ENCODE peak calls at places on chromosomes 6 and 20, in ten cellular contexts. F, T, P, D, N, Z, G, U, Q and Y are unnamed samples.
A peak's percentile ranks its signal among the peaks of the same experiment; 100 is the strongest.

GRCh38 chr20:19958243-19958642 is 58.9 kb upstream of the NAA20 start:
- DNase-seq in N (no peak), U (no peak), G (no peak), Q (peak; percentile 88), D (no peak), P (no peak), Z (no peak), F (no peak), T (no peak), Y (no peak)

GRCh38 chr20:59393142-59393541 is 92.7 kb downstream of the EDN3 start:
- DNase-seq in Q (no peak), D (no peak), F (no peak), P (no peak), T (no peak), Z (no peak), U (no peak), N (no peak), G (no peak), Y (no peak)

GRCh38 chr6:129978148-129978916 is 40.0 kb upstream of the L3MBTL3 start:
- DNase-seq in F (no peak), Q (no peak), T (no peak), G (no peak), N (no peak), D (no peak), Z (no peak), P (no peak), U (no peak), Y (no peak)

GRCh38 chr20:41361757-41362747 is 4.6 kb downstream of the EMILIN3 start:
- DNase-seq in Q (no peak), T (no peak), G (no peak), P (no peak), U (peak; percentile 85), N (no peak), Z (peak; percentile 87), D (no peak), F (no peak), Y (no peak)

GRCh38 chr6:47414517-47415167 is 62.9 kb upstream of the CD2AP start:
- DNase-seq in T (no peak), P (no peak), D (peak; percentile 61), Z (no peak), F (peak; percentile 52), G (peak; percentile 37), N (no peak), U (no peak), Q (peak; percentile 50), Y (peak; percentile 1)

GRCh38 chr20:41316602-41317535 is 662 bp downstream of the ZHX3 start:
- DNase-seq in U (peak; percentile 94), Q (peak; percentile 62), T (no peak), P (peak; percentile 61), D (peak; percentile 86), N (peak; percentile 77), F (no peak), Z (peak; percentile 94), G (peak; percentile 65), Y (peak; percentile 70)

GRCh38 chr20:40506567-40506966 is 182.5 kb downstream of the MAFB start:
- DNase-seq in D (peak; percentile 99), U (no peak), P (no peak), N (peak; percentile 97), Q (peak; percentile 99), T (no peak), F (no peak), G (peak; percentile 82), Z (peak; percentile 100), Y (no peak)

GRCh38 chr6:9083108-9083507 is 647.8 kb upstream of the SLC35B3 start:
- DNase-seq in U (no peak), F (no peak), T (no peak), G (no peak), D (no peak), Z (no peak), Q (no peak), N (no peak), P (no peak), Y (no peak)

DNA sequence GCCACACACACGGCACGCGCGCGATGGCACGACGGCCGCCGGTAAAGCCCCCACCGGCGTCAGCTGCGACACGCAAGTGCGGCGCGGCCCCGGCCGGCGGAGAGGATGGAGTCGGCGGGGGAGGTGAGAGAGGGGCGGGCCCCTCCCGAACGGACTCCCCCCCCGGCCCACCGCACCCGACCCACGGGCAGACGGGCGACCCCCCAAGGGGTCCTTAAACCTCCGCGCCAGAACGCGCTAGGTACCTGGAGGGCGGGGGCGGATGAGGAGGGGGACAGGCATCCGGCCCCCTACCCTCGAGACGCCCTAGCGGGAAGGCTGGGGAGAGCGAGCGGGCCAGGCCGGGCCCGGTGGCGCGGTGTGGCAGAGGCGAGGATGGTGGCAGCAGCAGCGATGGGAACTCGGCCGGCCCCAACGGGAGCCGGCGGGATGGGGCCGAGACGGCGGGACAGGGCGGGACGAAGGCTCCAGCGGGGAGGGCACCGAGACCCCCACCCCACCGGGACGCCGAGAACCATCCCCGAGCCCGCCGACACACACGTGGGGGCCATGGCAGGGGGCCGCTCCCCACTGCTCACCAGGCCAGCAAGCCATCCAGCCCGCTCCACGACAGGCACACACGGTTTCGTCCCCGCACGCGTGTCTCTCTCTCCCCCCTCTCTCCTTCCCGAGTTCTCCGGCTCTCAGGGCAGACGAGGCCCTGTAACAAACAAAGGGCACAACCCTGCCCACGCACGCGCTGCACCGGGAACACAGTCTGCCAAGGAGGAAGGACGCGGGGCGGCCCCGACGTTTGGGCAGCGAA is 1515.4 kb upstream of the DEFB115 start:
- DNase-seq in T (no peak), G (no peak), N (no peak), U (peak; percentile 25), D (no peak), F (no peak), Q (no peak), P (no peak), Z (peak; percentile 78), Y (no peak)
- H3K9me3 ChIP-seq in T (no peaks in the 10 kb centered on the region), G (peaks cover 21% of the 10 kb centered on the region), N (no peaks in the 10 kb centered on the region), U (peaks cover 3% of the 10 kb centered on the region), D (no peaks in the 10 kb centered on the region), F (no peaks in the 10 kb centered on the region), Q (peaks cover 40% of the 10 kb centered on the region), P (no peaks in the 10 kb centered on the region), Z (peaks cover 22% of the 10 kb centered on the region), Y (no peaks in the 10 kb centered on the region)

GRCh38 chr6:107491059-107491609 is 1.2 kb downstream of the SOBP start:
- DNase-seq in Q (peak; percentile 9), N (peak; percentile 78), D (peak; percentile 56), F (no peak), T (no peak), Z (no peak), U (peak; percentile 78), G (no peak), P (no peak), Y (no peak)

GRCh38 chr6:107489636-107490567 is at the start of gene SOBP:
- DNase-seq in T (no peak), G (peak; percentile 63), D (peak; percentile 53), Q (peak; percentile 15), Z (no peak), P (peak; percentile 11), F (peak; percentile 37), N (peak; percentile 66), U (peak; percentile 96), Y (peak; percentile 68)

GRCh38 chr6:107491791-107492674 is 2.1 kb downstream of the SOBP start:
- DNase-seq in Z (no peak), N (peak; percentile 67), T (no peak), U (no peak), Q (peak; percentile 70), P (no peak), D (peak; percentile 78), F (no peak), G (no peak), Y (no peak)

GRCh38 chr6:107488875-107489635 is 862 bp upstream of the SOBP start:
- DNase-seq in D (peak; percentile 37), U (peak; percentile 82), G (peak; percentile 38), Z (no peak), T (no peak), P (no peak), F (peak; percentile 9), N (peak; percentile 65), Q (peak; percentile 17), Y (no peak)

DNA sequence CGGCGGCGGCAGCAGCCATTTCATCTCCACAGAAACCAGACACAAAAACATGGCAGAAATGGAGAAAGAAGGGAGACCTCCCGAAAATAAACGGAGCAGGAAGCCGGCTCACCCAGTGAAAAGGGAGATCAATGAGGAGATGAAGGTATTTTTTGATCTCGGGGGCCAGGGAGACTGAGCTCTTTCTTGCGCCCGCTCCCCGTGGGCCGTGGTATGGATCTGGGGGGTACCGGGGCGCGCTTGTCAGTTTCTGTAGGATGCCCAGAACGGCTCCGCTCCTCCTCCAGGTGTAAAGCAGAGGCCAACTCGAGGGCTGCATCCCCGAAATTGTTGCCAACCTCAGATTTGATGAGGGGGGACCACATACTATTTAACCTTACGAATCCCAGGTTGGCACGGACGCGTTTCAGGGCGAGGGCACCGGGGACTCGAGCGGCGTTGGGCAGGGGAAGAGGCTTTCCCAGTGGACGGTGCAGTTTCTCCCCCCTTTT is 696 bp downstream of the SOBP start:
- DNase-seq in T (no peak), G (no peak), Z (no peak), N (no peak), F (no peak), D (no peak), Q (no peak), U (peak; percentile 50), P (no peak), Y (no peak)
- H3K9me3 ChIP-seq in T (no peaks in the 10 kb centered on the region), G (no peaks in the 10 kb centered on the region), Z (no peaks in the 10 kb centered on the region), N (no peaks in the 10 kb centered on the region), F (no peaks in the 10 kb centered on the region), D (no peaks in the 10 kb centered on the region), Q (no peaks in the 10 kb centered on the region), U (no peaks in the 10 kb centered on the region), P (no peaks in the 10 kb centered on the region), Y (no peaks in the 10 kb centered on the region)

DNA sequence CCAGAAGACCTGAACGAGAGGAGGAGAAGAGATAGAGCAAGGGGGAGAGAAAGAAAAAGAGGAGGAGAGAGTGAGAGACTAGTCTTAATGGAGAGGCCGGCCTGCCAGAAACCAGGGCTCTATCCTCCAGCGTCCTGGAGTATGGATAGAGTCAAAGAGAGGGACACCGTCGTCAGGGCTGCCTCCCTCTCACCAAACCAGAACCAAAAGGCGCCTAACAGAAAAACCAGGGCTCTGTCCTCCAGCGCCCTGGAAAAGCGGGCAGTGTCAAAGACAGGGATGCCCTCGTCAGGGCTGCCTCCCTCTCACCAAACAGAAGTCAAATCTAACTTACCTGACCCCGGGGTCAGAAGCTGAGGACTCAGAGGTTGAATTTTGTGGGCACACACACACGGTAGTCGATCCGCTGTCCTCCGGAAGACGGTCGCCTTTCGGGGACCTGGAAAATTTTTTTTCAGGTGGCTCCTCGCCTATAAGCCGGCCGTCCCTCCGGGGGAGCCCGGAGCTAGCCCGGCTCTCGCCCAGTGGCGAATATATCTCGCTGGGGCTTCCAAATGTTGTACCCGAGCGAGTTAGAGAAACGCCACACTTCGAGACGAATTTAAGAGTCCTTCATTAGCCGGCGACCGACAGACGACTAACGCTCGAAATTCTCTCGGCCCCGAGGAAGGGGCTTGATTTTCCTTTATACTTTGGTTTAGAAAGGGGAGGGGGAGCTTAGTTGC is 148.2 kb downstream of the TRIM27 start:
- DNase-seq in Z (no peak), N (no peak), G (no peak), T (no peak), F (no peak), U (no peak), D (no peak), P (no peak), Q (no peak), Y (no peak)
- H3K9me3 ChIP-seq in Z (no peaks in the 10 kb centered on the region), N (no peaks in the 10 kb centered on the region), G (no peaks in the 10 kb centered on the region), T (no peaks in the 10 kb centered on the region), F (no peaks in the 10 kb centered on the region), U (no peaks in the 10 kb centered on the region), D (no peaks in the 10 kb centered on the region), P (peaks cover 2% of the 10 kb centered on the region), Q (no peaks in the 10 kb centered on the region), Y (no peaks in the 10 kb centered on the region)

GRCh38 chr6:145713746-145714145 is 21.6 kb downstream of the EPM2A start:
- DNase-seq in F (no peak), U (no peak), N (no peak), Z (no peak), G (no peak), T (no peak), P (no peak), D (no peak), Q (peak; percentile 50), Y (no peak)

GRCh38 chr6:145715426-145715825 is 19.9 kb downstream of the EPM2A start:
- DNase-seq in U (no peak), P (no peak), G (no peak), F (no peak), D (no peak), Q (no peak), T (no peak), N (no peak), Z (no peak), Y (no peak)

GRCh38 chr6:145714731-145715130 is 20.6 kb downstream of the EPM2A start:
- DNase-seq in G (no peak), T (no peak), U (no peak), F (no peak), P (no peak), N (no peak), D (no peak), Q (no peak), Z (no peak), Y (no peak)

GRCh38 chr6:145707397-145707796 is 27.9 kb downstream of the EPM2A start:
- DNase-seq in U (no peak), G (no peak), D (no peak), P (no peak), T (no peak), Q (no peak), Z (no peak), F (no peak), N (no peak), Y (no peak)

GRCh38 chr6:145711372-145711771 is 23.9 kb downstream of the EPM2A start:
- DNase-seq in Z (no peak), T (no peak), N (no peak), P (no peak), D (no peak), U (no peak), F (no peak), Q (no peak), G (no peak), Y (no peak)
- H3K9me3 ChIP-seq in Z (no peaks in the 10 kb centered on the region), T (peaks cover 18% of the 10 kb centered on the region), N (no peaks in the 10 kb centered on the region), P (no peaks in the 10 kb centered on the region), D (no peaks in the 10 kb centered on the region), U (no peaks in the 10 kb centered on the region), F (no peaks in the 10 kb centered on the region), Q (peaks cover 14% of the 10 kb centered on the region), G (peaks cover 16% of the 10 kb centered on the region), Y (no peaks in the 10 kb centered on the region)